ENCODE peak calls at places on chromosomes 16 and 17, in four cellular contexts. One of them, this sample, is unnamed.

GRCh38 chr16:30473231-30474061 is 904 bp downstream of the ITGAL start:
- DNase-seq in hepatocyte: no peak
- DNase-seq in left cardiac atrium: no peak
- DNase-seq in AG09319: no peak
- DNase-seq in this sample: no peak

GRCh38 chr16:81586421-81586820 is 141.8 kb downstream of the CMIP start:
- DNase-seq in hepatocyte: peak
- DNase-seq in left cardiac atrium: no peak
- DNase-seq in AG09319: no peak
- DNase-seq in this sample: no peak

GRCh38 chr17:42519546-42520444 is 16.2 kb upstream of the NAGLU start:
- DNase-seq in hepatocyte: peak
- DNase-seq in left cardiac atrium: peak
- DNase-seq in AG09319: peak
- DNase-seq in this sample: peak

GRCh38 chr17:28398280-28398981 is 7.6 kb downstream of the SLC46A1 start:
- DNase-seq in hepatocyte: peak
- DNase-seq in left cardiac atrium: no peak
- DNase-seq in AG09319: no peak
- DNase-seq in this sample: no peak

GRCh38 chr17:62825182-62825581 is 17.1 kb upstream of the MARCHF10 start:
- DNase-seq in hepatocyte: no peak
- DNase-seq in left cardiac atrium: no peak
- DNase-seq in AG09319: no peak
- DNase-seq in this sample: no peak

GRCh38 chr16:674968-675883 is at the start of gene RHBDL1:
- DNase-seq in hepatocyte: peak
- DNase-seq in left cardiac atrium: no peak
- DNase-seq in AG09319: no peak
- DNase-seq in this sample: no peak

GRCh38 chr16:1102921-1103648 is 7.0 kb upstream of the C1QTNF8 start:
- DNase-seq in hepatocyte: peak
- DNase-seq in left cardiac atrium: peak
- DNase-seq in AG09319: no peak
- DNase-seq in this sample: no peak

GRCh38 chr17:30369995-30370394 is 8.7 kb upstream of the CPD start:
- DNase-seq in hepatocyte: no peak
- DNase-seq in left cardiac atrium: no peak
- DNase-seq in AG09319: no peak
- DNase-seq in this sample: no peak

GRCh38 chr17:56297142-56297541 is 143.9 kb downstream of the ANKFN1 start:
- DNase-seq in hepatocyte: no peak
- DNase-seq in left cardiac atrium: no peak
- DNase-seq in AG09319: no peak
- DNase-seq in this sample: no peak

GRCh38 chr16:59111280-59111679 is 377.2 kb upstream of the GOT2 start:
- DNase-seq in hepatocyte: no peak
- DNase-seq in left cardiac atrium: no peak
- DNase-seq in AG09319: no peak
- DNase-seq in this sample: no peak

GRCh38 chr16:84357191-84357651 is 11.1 kb upstream of the ATP2C2 start:
- DNase-seq in hepatocyte: no peak
- DNase-seq in left cardiac atrium: no peak
- DNase-seq in AG09319: no peak
- DNase-seq in this sample: peak

GRCh38 chr16:6558133-6558532 is 774.5 kb upstream of the RBFOX1 start:
- DNase-seq in hepatocyte: no peak
- DNase-seq in left cardiac atrium: no peak
- DNase-seq in AG09319: no peak
- DNase-seq in this sample: no peak

GRCh38 chr16:66810391-66810790 is 9.0 kb upstream of the TERB1 start:
- DNase-seq in hepatocyte: no peak
- DNase-seq in left cardiac atrium: no peak
- DNase-seq in AG09319: no peak
- DNase-seq in this sample: no peak

GRCh38 chr17:17419621-17420020 is 57.2 kb upstream of the MED9 start:
- DNase-seq in hepatocyte: no peak
- DNase-seq in left cardiac atrium: no peak
- DNase-seq in AG09319: no peak
- DNase-seq in this sample: no peak

GRCh38 chr17:76707985-76708807 is 2.6 kb downstream of the MXRA7 start:
- DNase-seq in hepatocyte: no peak
- DNase-seq in left cardiac atrium: peak
- DNase-seq in AG09319: no peak
- DNase-seq in this sample: no peak

GRCh38 chr17:50270430-50271172 is 3.7 kb upstream of the TMEM92 start:
- DNase-seq in hepatocyte: peak
- DNase-seq in left cardiac atrium: peak
- DNase-seq in AG09319: no peak
- DNase-seq in this sample: peak

GRCh38 chr16:4936991-4937781 is at the start of gene PPL:
- DNase-seq in hepatocyte: peak
- DNase-seq in left cardiac atrium: peak
- DNase-seq in AG09319: no peak
- DNase-seq in this sample: no peak

GRCh38 chr17:45763182-45763581 is 20.9 kb upstream of the CRHR1 start:
- DNase-seq in hepatocyte: no peak
- DNase-seq in left cardiac atrium: no peak
- DNase-seq in AG09319: no peak
- DNase-seq in this sample: no peak

GRCh38 chr16:80746231-80746630 is 58.2 kb downstream of the CDYL2 start:
- DNase-seq in hepatocyte: no peak
- DNase-seq in left cardiac atrium: no peak
- DNase-seq in AG09319: no peak
- DNase-seq in this sample: no peak

GRCh38 chr17:15414502-15415348 is 52.7 kb downstream of the CDRT4 start:
- DNase-seq in hepatocyte: no peak
- DNase-seq in left cardiac atrium: peak
- DNase-seq in AG09319: no peak
- DNase-seq in this sample: no peak

GRCh38 chr16:72962347-72962746 is 85.6 kb downstream of the ZFHX3 start:
- DNase-seq in hepatocyte: no peak
- DNase-seq in left cardiac atrium: no peak
- DNase-seq in AG09319: no peak
- DNase-seq in this sample: no peak

GRCh38 chr17:9702916-9703780 is 57.8 kb downstream of the USP43 start:
- DNase-seq in hepatocyte: no peak
- DNase-seq in left cardiac atrium: no peak
- DNase-seq in AG09319: no peak
- DNase-seq in this sample: no peak

GRCh38 chr17:30273373-30273772 is 18.4 kb downstream of the BLMH start:
- DNase-seq in hepatocyte: no peak
- DNase-seq in left cardiac atrium: no peak
- DNase-seq in AG09319: no peak
- DNase-seq in this sample: no peak

GRCh38 chr17:21235921-21236320 is 17.3 kb downstream of the NATD1 start:
- DNase-seq in hepatocyte: no peak
- DNase-seq in left cardiac atrium: no peak
- DNase-seq in AG09319: no peak
- DNase-seq in this sample: no peak

GRCh38 chr17:67156269-67157199 is 88.5 kb downstream of the HELZ start:
- DNase-seq in hepatocyte: no peak
- DNase-seq in left cardiac atrium: no peak
- DNase-seq in AG09319: no peak
- DNase-seq in this sample: no peak

GRCh38 chr16:46690281-46691178 is 1.1 kb downstream of the ORC6 start:
- DNase-seq in hepatocyte: peak
- DNase-seq in left cardiac atrium: no peak
- DNase-seq in AG09319: no peak
- DNase-seq in this sample: peak

GRCh38 chr16:54936086-54936978 is 5.7 kb downstream of the IRX5 start:
- DNase-seq in hepatocyte: peak
- DNase-seq in left cardiac atrium: peak
- DNase-seq in AG09319: no peak
- DNase-seq in this sample: no peak

GRCh38 chr16:11561856-11562255 is 24.9 kb downstream of the LITAF start:
- DNase-seq in hepatocyte: no peak
- DNase-seq in left cardiac atrium: peak
- DNase-seq in AG09319: no peak
- DNase-seq in this sample: no peak

GRCh38 chr16:67025151-67025550 is 3.8 kb upstream of the CBFB start:
- DNase-seq in hepatocyte: no peak
- DNase-seq in left cardiac atrium: no peak
- DNase-seq in AG09319: no peak
- DNase-seq in this sample: no peak

GRCh38 chr17:28499366-28499668 is 6.8 kb upstream of the FOXN1 start:
- DNase-seq in hepatocyte: no peak
- DNase-seq in left cardiac atrium: no peak
- DNase-seq in AG09319: no peak
- DNase-seq in this sample: no peak

GRCh38 chr16:87371261-87371866 is 12.2 kb downstream of the FBXO31 start:
- DNase-seq in hepatocyte: no peak
- DNase-seq in left cardiac atrium: no peak
- DNase-seq in AG09319: no peak
- DNase-seq in this sample: no peak

This sample was measured in foreskin melanocyte.